ENCODE peak calls at places on chromosomes 13 and 19, in nine cellular contexts. E is H7; I is AG08396; N is CD8-positive, alpha-beta memory T cell; P is transverse colon; B is nephron progenitor cell; D is kidney; K is RWPE1; G is effector memory CD4-positive, alpha-beta T cell. C is an unnamed sample.

GRCh38 chr19:49497047-49497789 is 984 bp downstream of the RPS11 start:
- DNase-seq in P (peak; percentile 86), D (no peak), I (peak; percentile 70), E (peak; percentile 67), N (peak; percentile 75), K (peak; percentile 56), B (no peak), G (peak; percentile 70), C (no peak)

GRCh38 chr13:32025730-32026129 is 5.8 kb upstream of the FRY start:
- DNase-seq in I (no peak), K (no peak), B (no peak), G (no peak), D (no peak), E (peak; percentile 53), P (no peak), N (no peak), C (no peak)

GRCh38 chr19:14408641-14409120 is 10.5 kb downstream of the DDX39A start:
- DNase-seq in N (no peak), P (no peak), I (no peak), E (peak; percentile 32), D (no peak), K (no peak), B (no peak), G (no peak), C (no peak)

GRCh38 chr19:35730326-35730725 is 11.9 kb downstream of the IGFLR1 start:
- DNase-seq in G (no peak), K (no peak), D (no peak), P (no peak), I (no peak), N (no peak), B (no peak), E (no peak), C (no peak)

GRCh38 chr19:343451-343931 is 1.1 kb downstream of the MIER2 start:
- DNase-seq in I (peak; percentile 57), K (peak; percentile 41), D (no peak), N (no peak), G (no peak), B (no peak), P (no peak), E (peak; percentile 54), C (no peak)

GRCh38 chr19:12834976-12835757 is 788 bp upstream of the RTBDN start:
- DNase-seq in K (no peak), I (peak; percentile 63), G (no peak), P (peak; percentile 35), D (no peak), E (peak; percentile 86), N (no peak), B (peak; percentile 59), C (peak; percentile 31)

GRCh38 chr19:1782501-1782900 is 29.2 kb downstream of the ONECUT3 start:
- DNase-seq in B (no peak), G (no peak), E (no peak), N (no peak), D (no peak), P (no peak), I (no peak), K (no peak), C (no peak)

GRCh38 chr13:93248627-93249047 is 22.0 kb downstream of the GPC6 start:
- DNase-seq in K (no peak), G (no peak), B (peak; percentile 46), N (no peak), E (peak; percentile 23), I (no peak), D (no peak), P (no peak), C (peak; percentile 80)

GRCh38 chr19:1081301-1082164 is 13.6 kb downstream of the POLR2E start:
- DNase-seq in I (no peak), B (no peak), G (no peak), N (no peak), P (no peak), E (peak; percentile 72), D (peak; percentile 87), K (no peak), C (no peak)

GRCh38 chr19:1911098-1911497 is 5.9 kb downstream of the ADAT3 start:
- DNase-seq in P (no peak), K (no peak), G (no peak), B (no peak), D (no peak), N (no peak), E (no peak), I (no peak), C (no peak)

GRCh38 chr19:2426661-2427322 is 594 bp downstream of the TIMM13 start:
- DNase-seq in K (peak; percentile 70), D (peak; percentile 87), G (peak; percentile 12), E (peak; percentile 95), B (peak; percentile 70), N (no peak), I (peak; percentile 85), P (peak; percentile 53), C (peak; percentile 50)

GRCh38 chr13:47250141-47250540 is 353.3 kb upstream of the HTR2A start:
- DNase-seq in P (no peak), B (no peak), D (no peak), G (no peak), E (no peak), K (peak; percentile 5), N (no peak), I (no peak), C (no peak)

GRCh38 chr13:84684048-84684662 is 801.9 kb upstream of the SLITRK1 start:
- DNase-seq in K (no peak), G (no peak), P (no peak), E (no peak), I (no peak), D (no peak), N (no peak), B (no peak), C (peak; percentile 51)

GRCh38 chr13:97946951-97947588 is 6.4 kb upstream of the IPO5 start:
- DNase-seq in K (peak; percentile 92), I (peak; percentile 78), D (no peak), G (no peak), N (no peak), E (no peak), B (no peak), P (no peak), C (no peak)

GRCh38 chr13:102236830-102237621 is 164.8 kb downstream of the FGF14 start:
- DNase-seq in D (no peak), P (no peak), E (no peak), B (no peak), G (no peak), K (no peak), N (no peak), I (no peak), C (no peak)

GRCh38 chr19:6126335-6126974 is 9.0 kb upstream of the ACSBG2 start:
- DNase-seq in E (peak; percentile 52), N (no peak), G (no peak), D (no peak), K (peak; percentile 66), B (no peak), I (peak; percentile 47), P (no peak), C (peak; percentile 16)

GRCh38 chr19:4556574-4557185 is 2.8 kb downstream of the SEMA6B start:
- DNase-seq in P (peak; percentile 49), G (no peak), D (no peak), E (peak; percentile 100), I (peak; percentile 89), K (peak; percentile 96), B (peak; percentile 62), N (no peak), C (no peak)

GRCh38 chr13:50999641-51000040 is 90.0 kb downstream of the RNASEH2B start:
- DNase-seq in D (no peak), E (no peak), K (no peak), G (no peak), B (no peak), I (no peak), P (no peak), N (no peak), C (no peak)

GRCh38 chr13:95267662-95268369 is 33.4 kb downstream of the ABCC4 start:
- DNase-seq in K (peak; percentile 44), N (no peak), E (no peak), P (peak; percentile 40), D (peak; percentile 77), I (peak; percentile 66), B (no peak), G (no peak), C (no peak)

GRCh38 chr13:97068146-97068545 is 73.9 kb upstream of the OXGR1 start:
- DNase-seq in K (no peak), G (no peak), D (no peak), E (peak; percentile 19), I (no peak), P (no peak), B (no peak), N (no peak), C (no peak)

GRCh38 chr19:11138659-11139526 is 16.7 kb downstream of the SPC24 start:
- DNase-seq in D (peak; percentile 96), K (peak; percentile 55), G (no peak), P (peak; percentile 62), I (peak; percentile 74), E (peak; percentile 82), B (peak; percentile 49), N (no peak), C (no peak)

GRCh38 chr13:98385591-98385990 is 191.3 kb downstream of the STK24 start:
- DNase-seq in I (no peak), K (no peak), E (no peak), G (no peak), D (no peak), N (no peak), P (no peak), B (no peak), C (no peak)

GRCh38 chr19:15551183-15552004 is 43.1 kb downstream of the CYP4F22 start:
- DNase-seq in B (peak; percentile 9), P (peak; percentile 24), D (peak; percentile 80), N (peak; percentile 82), E (peak; percentile 77), G (peak; percentile 63), I (peak; percentile 44), K (peak; percentile 63), C (peak; percentile 19)

GRCh38 chr19:38496603-38497487 is 63.4 kb downstream of the RYR1 start:
- DNase-seq in N (no peak), G (no peak), P (no peak), B (no peak), E (no peak), I (no peak), D (no peak), K (no peak), C (no peak)

GRCh38 chr13:113651511-113652403 is 6.2 kb downstream of the ATP4B start:
- DNase-seq in D (peak; percentile 70), B (no peak), G (no peak), E (peak; percentile 61), N (no peak), P (peak; percentile 4), I (no peak), K (no peak), C (no peak)

GRCh38 chr13:21347753-21348318 is 111.3 kb downstream of the ZDHHC20 start:
- DNase-seq in D (no peak), E (peak; percentile 66), B (no peak), I (no peak), N (no peak), G (no peak), K (no peak), P (no peak), C (no peak)

GRCh38 chr19:14381689-14382474 is 638 bp downstream of the ADGRE5 start:
- DNase-seq in D (no peak), K (peak; percentile 46), I (peak; percentile 52), N (peak; percentile 90), G (peak; percentile 77), E (peak; percentile 34), B (no peak), P (peak; percentile 81), C (peak; percentile 67)

GRCh38 chr13:52053460-52053859 is 29.0 kb downstream of the UTP14C start:
- DNase-seq in K (peak; percentile 25), I (no peak), D (no peak), G (no peak), B (no peak), N (no peak), E (peak; percentile 13), P (no peak), C (no peak)

GRCh38 chr13:107209811-107210210 is 641.9 kb upstream of the ARGLU1 start:
- DNase-seq in E (no peak), B (no peak), G (no peak), I (no peak), N (no peak), P (no peak), D (no peak), K (no peak), C (no peak)

GRCh38 chr13:55219538-55219937 is 1921.2 kb upstream of the PRR20A start:
- DNase-seq in B (no peak), D (no peak), K (no peak), P (no peak), G (no peak), I (no peak), N (no peak), E (no peak), C (no peak)

GRCh38 chr19:53898680-53899341 is 10.3 kb upstream of the CACNG7 start:
- DNase-seq in G (no peak), I (no peak), E (peak; percentile 100), P (no peak), D (peak; percentile 66), B (peak; percentile 82), N (no peak), K (peak; percentile 53), C (no peak)